ENCODE peak calls at places on chromosomes 6 and 20, in five cellular contexts. Q, X, O, P and T are unnamed samples.

GRCh38 chr20:14449323-14449722 is 111.9 kb upstream of the FLRT3 start:
- DNase-seq in Q (no peak), X (no peak), O (no peak), P (no peak), T (no peak)

GRCh38 chr6:17577059-17577458 is 23.0 kb upstream of the FAM8A1 start:
- DNase-seq in Q (no peak), X (no peak), O (no peak), P (no peak), T (no peak)

GRCh38 chr6:113375950-113376846 is 480.9 kb upstream of the MARCKS start:
- DNase-seq in Q (no peak), X (no peak), O (no peak), P (peak), T (no peak)

GRCh38 chr6:78324213-78324612 is 543.1 kb upstream of the IRAK1BP1 start:
- DNase-seq in Q (no peak), X (no peak), O (no peak), P (no peak), T (no peak)

GRCh38 chr20:17589161-17589834 is 19.4 kb downstream of the DSTN start:
- DNase-seq in Q (no peak), X (no peak), O (no peak), P (peak), T (no peak)

GRCh38 chr6:19536838-19537237 is 300.3 kb upstream of the ID4 start:
- DNase-seq in Q (no peak), X (no peak), O (no peak), P (no peak), T (no peak)

GRCh38 chr20:24695529-24696225 is 226.2 kb downstream of the SYNDIG1 start:
- DNase-seq in Q (no peak), X (no peak), O (peak), P (no peak), T (peak)

GRCh38 chr6:23272536-23272935 is 703.2 kb downstream of the HDGFL1 start:
- DNase-seq in Q (no peak), X (no peak), O (no peak), P (no peak), T (no peak)

GRCh38 chr6:25902071-25902470 is 28.0 kb upstream of the SLC17A3 start:
- DNase-seq in Q (no peak), X (no peak), O (no peak), P (no peak), T (no peak)

GRCh38 chr6:13807691-13808090 is 6.7 kb downstream of the MCUR1 start:
- DNase-seq in Q (no peak), X (no peak), O (no peak), P (peak), T (no peak)

GRCh38 chr6:169810066-169810989 is 58.9 kb downstream of the ERMARD start:
- DNase-seq in Q (no peak), X (no peak), O (peak), P (no peak), T (no peak)

GRCh38 chr6:105692630-105693212 is 289.8 kb upstream of the PREP start:
- DNase-seq in Q (no peak), X (no peak), O (no peak), P (no peak), T (no peak)

GRCh38 chr20:20454850-20455627 is 87.1 kb downstream of the INSM1 start:
- DNase-seq in Q (no peak), X (no peak), O (no peak), P (no peak), T (no peak)